ENCODE peak calls at places on chromosome 17, in five cellular contexts. D is transverse colon, W is uterus, M is tibial nerve, O is sigmoid colon. I is an unnamed sample.

GRCh38 chr17:66192378-66192687 is 400 bp upstream of the CEP112 start:
- DNase-seq in D (no peak), W (no peak), M (no peak), O (no peak), I (no peak)

GRCh38 chr17:4170639-4171280 is 27.8 kb downstream of the CYB5D2 start:
- DNase-seq in D (no peak), W (no peak), M (no peak), O (no peak), I (no peak)

GRCh38 chr17:42673266-42673884 is 3.4 kb downstream of the PLEKHH3 start:
- DNase-seq in D (no peak), W (peak), M (no peak), O (no peak), I (no peak)

GRCh38 chr17:30074726-30075125 is 41.9 kb upstream of the NSRP1 start:
- DNase-seq in D (no peak), W (no peak), M (no peak), O (no peak), I (no peak)

GRCh38 chr17:32298721-32299578 is 33.3 kb downstream of the RHBDL3 start:
- DNase-seq in D (no peak), W (no peak), M (no peak), O (no peak), I (no peak)

GRCh38 chr17:73589096-73589980 is 54.9 kb downstream of the SDK2 start:
- DNase-seq in D (no peak), W (no peak), M (no peak), O (no peak), I (no peak)

GRCh38 chr17:37564252-37564651 is 45.0 kb downstream of the SYNRG start:
- DNase-seq in D (no peak), W (no peak), M (no peak), O (no peak), I (no peak)

GRCh38 chr17:66855204-66855603 is 20.3 kb downstream of the CACNG5 start:
- DNase-seq in D (no peak), W (no peak), M (no peak), O (no peak), I (no peak)

GRCh38 chr17:21034350-21035235 is 8.2 kb downstream of the USP22 start:
- DNase-seq in D (no peak), W (no peak), M (no peak), O (no peak), I (no peak)

GRCh38 chr17:40097931-40098845 is 2.2 kb downstream of the NR1D1 start:
- DNase-seq in D (peak), W (peak), M (peak), O (peak), I (no peak)

GRCh38 chr17:79294459-79295071 is 219.9 kb downstream of the ENGASE start:
- DNase-seq in D (peak), W (peak), M (no peak), O (no peak), I (no peak)

GRCh38 chr17:927611-928461 is 51.7 kb downstream of the NXN start:
- DNase-seq in D (no peak), W (peak), M (no peak), O (peak), I (no peak)

GRCh38 chr17:42180922-42181850 is at the start of gene KCNH4:
- DNase-seq in D (peak), W (peak), M (peak), O (peak), I (peak)

GRCh38 chr17:57366558-57367351 is 110.4 kb downstream of the MSI2 start:
- DNase-seq in D (no peak), W (no peak), M (no peak), O (no peak), I (no peak)

GRCh38 chr17:75300280-75300679 is 11.0 kb upstream of the SLC25A19 start:
- DNase-seq in D (no peak), W (no peak), M (no peak), O (no peak), I (no peak)

GRCh38 chr17:4480929-4481898 is 17.5 kb upstream of the SPNS2 start:
- DNase-seq in D (peak), W (no peak), M (no peak), O (no peak), I (no peak)

GRCh38 chr17:32136856-32137255 is 5.4 kb upstream of the RHOT1 start:
- DNase-seq in D (no peak), W (no peak), M (no peak), O (no peak), I (no peak)

GRCh38 chr17:50051082-50051576 is 4.8 kb upstream of the ITGA3 start:
- DNase-seq in D (no peak), W (no peak), M (no peak), O (no peak), I (no peak)

GRCh38 chr17:19386276-19386863 is 620 bp downstream of the MFAP4 start:
- DNase-seq in D (peak), W (peak), M (peak), O (peak), I (peak)
- H3K4me3 ChIP-seq in D (peak), W (peak), M (no peak), O (peak), I (peak)

GRCh38 chr17:77354721-77355455 is 214.1 kb downstream of the SEC14L1 start:
- DNase-seq in D (peak), W (peak), M (peak), O (peak), I (peak)
- TF ChIP-seq POLR2A in D (no peak), W (no peak), M (no peak), O (no peak), I (no peak)

DNA sequence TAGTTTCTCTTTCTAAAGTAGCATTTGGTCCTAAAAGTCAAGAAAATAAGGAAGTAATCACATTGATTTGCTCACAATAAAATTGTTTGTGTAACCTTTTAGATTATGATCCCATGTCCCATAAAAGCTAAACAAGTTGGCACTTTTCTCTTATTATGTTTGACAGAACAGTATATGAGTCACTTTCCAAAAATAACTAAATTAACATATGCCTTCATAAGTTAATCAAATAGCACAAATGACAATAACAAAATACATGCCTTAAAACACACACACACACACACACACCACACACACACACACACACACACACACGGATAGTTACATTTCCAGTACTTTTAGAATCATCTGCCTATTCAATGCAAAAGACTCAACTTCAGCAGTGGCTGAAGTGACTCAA is 2.8 kb downstream of the MED13 start:
- DNase-seq in D (no peak), W (no peak), M (no peak), O (no peak), I (no peak)
- H3K4me3 ChIP-seq in D (peak), W (peak), M (no peak), O (no peak), I (peak)

DNA sequence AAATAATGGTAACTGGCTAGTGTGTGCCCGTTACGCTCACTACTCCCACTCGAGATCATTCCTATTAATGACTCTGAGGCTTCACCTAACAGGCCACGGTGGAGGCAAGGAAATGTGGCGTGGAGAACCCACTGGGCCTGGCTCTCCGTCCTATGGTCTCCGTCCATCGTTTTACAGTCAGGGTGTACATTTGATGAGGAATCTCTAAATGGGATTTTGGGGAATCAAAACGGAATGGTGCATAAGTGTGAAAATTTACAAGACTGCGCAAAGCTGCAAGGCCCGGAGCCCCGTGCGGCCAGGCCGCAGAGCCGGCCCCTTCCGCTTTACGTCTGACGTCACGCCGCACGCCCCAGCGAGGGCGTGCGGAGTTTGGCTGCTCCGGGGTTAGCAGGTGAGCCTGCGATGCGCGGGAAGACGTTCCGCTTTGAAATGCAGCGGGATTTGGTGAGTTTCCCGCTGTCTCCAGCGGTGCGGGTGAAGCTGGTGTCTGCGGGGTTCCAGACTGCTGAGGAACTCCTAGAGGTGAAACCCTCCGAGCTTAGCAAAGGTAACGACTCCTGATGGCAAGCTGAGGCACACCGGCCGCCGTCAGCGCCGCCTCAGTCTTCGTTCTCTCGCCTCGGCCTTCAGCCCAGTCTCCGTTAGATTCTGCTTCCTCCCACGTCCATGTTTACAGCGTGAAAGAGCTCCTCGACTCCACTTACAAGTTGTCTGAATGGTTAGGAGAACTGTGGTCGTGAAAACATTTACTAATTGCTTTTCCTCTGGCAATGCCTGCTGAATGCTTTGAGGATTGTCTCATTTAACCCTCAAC is at the start of gene RAD51C:
- DNase-seq in D (peak), W (peak), M (peak), O (peak), I (peak)
- TF ChIP-seq POLR2A in D (peak), W (peak), M (peak), O (peak), I (no peak)

I was measured in suprapubic skin.